ENCODE peak calls at places on chromosomes 3 and 15, in five cellular contexts. Q is endothelial cell, O is HL-60, Z is IMR-90, E is brain microvascular endothelial cell. Y is an unnamed sample.

GRCh38 chr3:57130426-57131209 is 34.5 kb downstream of the IL17RD start:
- DNase-seq in Z (no peak), E (no peak), O (no peak), Q (peak), Y (peak)

GRCh38 chr3:46163551-46163981 is 44.5 kb downstream of the CCR1 start:
- DNase-seq in Q (no peak), E (no peak), Z (no peak), O (no peak), Y (no peak)

GRCh38 chr3:71681224-71681668 is 44.0 kb downstream of the EIF4E3 start:
- DNase-seq in O (peak), Q (peak), E (peak), Z (peak), Y (peak)

GRCh38 chr15:70954176-70954575 is 61.5 kb downstream of the LRRC49 start:
- DNase-seq in Z (no peak), E (no peak), Q (no peak), O (no peak), Y (no peak)

GRCh38 chr15:88792342-88793282 is 10.6 kb upstream of the ACAN start:
- DNase-seq in O (no peak), Z (no peak), Q (no peak), E (no peak), Y (no peak)

GRCh38 chr15:101478701-101479341 is 10.7 kb downstream of the PCSK6 start:
- DNase-seq in Q (no peak), Z (no peak), E (no peak), O (no peak), Y (no peak)

GRCh38 chr15:33864360-33865075 is 103.8 kb upstream of the CHRM5 start:
- DNase-seq in Z (peak), O (no peak), E (no peak), Q (no peak), Y (no peak)

GRCh38 chr3:52446631-52447511 is 2.0 kb upstream of the SEMA3G start:
- DNase-seq in O (peak), E (peak), Q (peak), Z (peak), Y (peak)

GRCh38 chr3:113495035-113495434 is 19.9 kb downstream of the SPICE1 start:
- DNase-seq in Z (peak), Q (peak), E (peak), O (no peak), Y (no peak)

GRCh38 chr15:89340586-89340985 is 6.0 kb upstream of the POLG start:
- DNase-seq in E (no peak), Z (no peak), O (no peak), Q (no peak), Y (no peak)

GRCh38 chr3:22175899-22176298 is 424.9 kb upstream of the ZNF385D start:
- DNase-seq in E (no peak), Q (no peak), Z (no peak), O (no peak), Y (no peak)

GRCh38 chr3:44584646-44585501 is at the start of gene ZNF660:
- DNase-seq in Z (peak), Q (peak), O (no peak), E (peak), Y (peak)

GRCh38 chr3:120170223-120170622 is 76.0 kb upstream of the GSK3B start:
- DNase-seq in O (no peak), E (no peak), Z (peak), Q (no peak), Y (no peak)

GRCh38 chr3:9704343-9705322 is 1.0 kb downstream of the CPNE9 start:
- DNase-seq in Z (peak), E (no peak), O (no peak), Q (peak), Y (peak)

GRCh38 chr3:30779686-30780287 is 114.7 kb downstream of the GADL1 start:
- DNase-seq in Q (peak), Z (peak), O (no peak), E (peak), Y (peak)

GRCh38 chr3:105502333-105502732 is 135.6 kb downstream of the ALCAM start:
- DNase-seq in Z (no peak), E (no peak), O (no peak), Q (no peak), Y (no peak)

GRCh38 chr3:4524423-4524769 is 31.2 kb downstream of the ITPR1 start:
- DNase-seq in Q (no peak), Z (peak), O (no peak), E (no peak), Y (no peak)

GRCh38 chr3:54660599-54661210 is 267.2 kb downstream of the LRTM1 start:
- DNase-seq in Q (no peak), O (no peak), Z (no peak), E (peak), Y (no peak)

GRCh38 chr3:78754066-78754743 is 1013.6 kb downstream of the ROBO1 start:
- DNase-seq in Q (no peak), O (no peak), Z (peak), E (peak), Y (no peak)

GRCh38 chr3:33911525-33912322 is 113.3 kb downstream of the PDCD6IP start:
- DNase-seq in Q (no peak), Z (peak), O (no peak), E (peak), Y (no peak)

GRCh38 chr15:32029862-32030781 is at the start of gene CHRNA7:
- DNase-seq in Q (peak), E (peak), O (peak), Z (peak), Y (peak)

GRCh38 chr3:159322322-159322939 is 520.6 kb downstream of the MFSD1 start:
- DNase-seq in Z (peak), O (no peak), Q (peak), E (peak), Y (peak)

GRCh38 chr3:184234671-184235380 is 5.4 kb downstream of the VWA5B2 start:
- DNase-seq in Z (no peak), E (no peak), Q (no peak), O (no peak), Y (no peak)

GRCh38 chr3:10248984-10249748 is 907 bp downstream of the TATDN2 start:
- DNase-seq in Z (peak), E (peak), Q (peak), O (no peak), Y (peak)

GRCh38 chr3:10772230-10773161 is 43.5 kb upstream of the SLC6A11 start:
- DNase-seq in E (no peak), Q (peak), O (no peak), Z (no peak), Y (peak)

GRCh38 chr15:49421991-49422390 is 1.1 kb upstream of the FGF7 start:
- DNase-seq in O (no peak), Q (peak), Z (peak), E (peak), Y (no peak)

GRCh38 chr15:55279746-55280351 is 9.8 kb downstream of the RAB27A start:
- DNase-seq in E (peak), Q (no peak), O (peak), Z (peak), Y (no peak)

GRCh38 chr15:48402778-48403177 is 71.5 kb downstream of the DUT start:
- DNase-seq in O (no peak), Z (no peak), E (no peak), Q (no peak), Y (no peak)

GRCh38 chr3:126490619-126491018 is 14.9 kb upstream of the ZXDC start:
- DNase-seq in E (no peak), Z (no peak), O (no peak), Q (no peak), Y (no peak)

GRCh38 chr15:97504031-97504430 is 456.5 kb upstream of the ARRDC4 start:
- DNase-seq in Z (peak), E (peak), Q (no peak), O (peak), Y (no peak)

GRCh38 chr3:87164245-87164644 is 62.9 kb upstream of the CHMP2B start:
- DNase-seq in O (no peak), Q (no peak), E (no peak), Z (no peak), Y (no peak)

GRCh38 chr3:30645077-30645476 is 38.7 kb downstream of the TGFBR2 start:
- DNase-seq in Q (no peak), E (no peak), O (no peak), Z (no peak), Y (no peak)

GRCh38 chr3:181913254-181913653 is 201.5 kb downstream of the SOX2 start:
- DNase-seq in E (no peak), Z (no peak), O (no peak), Q (no peak), Y (no peak)

GRCh38 chr3:16386536-16386935 is 121.5 kb downstream of the OXNAD1 start:
- DNase-seq in O (no peak), E (no peak), Z (no peak), Q (no peak), Y (no peak)

GRCh38 chr3:172218350-172219323 is 179.3 kb downstream of the FNDC3B start:
- DNase-seq in O (no peak), E (no peak), Z (peak), Q (no peak), Y (no peak)

GRCh38 chr3:135771760-135772159 is 193.8 kb upstream of the PPP2R3A start:
- DNase-seq in Z (no peak), O (no peak), Q (no peak), E (no peak), Y (no peak)

GRCh38 chr15:61171190-61171589 is 57.9 kb downstream of the RORA start:
- DNase-seq in Z (no peak), O (no peak), E (no peak), Q (no peak), Y (no peak)

GRCh38 chr15:27958911-27959598 is 140.1 kb downstream of the OCA2 start:
- DNase-seq in Q (no peak), Z (no peak), E (no peak), O (no peak), Y (no peak)

GRCh38 chr15:88800026-88800425 is 3.2 kb upstream of the ACAN start:
- DNase-seq in Z (peak), E (peak), Q (no peak), O (no peak), Y (no peak)

GRCh38 chr3:189340680-189341460 is 169.1 kb downstream of the TPRG1 start:
- DNase-seq in Q (peak), Z (no peak), E (no peak), O (no peak), Y (no peak)

DNA sequence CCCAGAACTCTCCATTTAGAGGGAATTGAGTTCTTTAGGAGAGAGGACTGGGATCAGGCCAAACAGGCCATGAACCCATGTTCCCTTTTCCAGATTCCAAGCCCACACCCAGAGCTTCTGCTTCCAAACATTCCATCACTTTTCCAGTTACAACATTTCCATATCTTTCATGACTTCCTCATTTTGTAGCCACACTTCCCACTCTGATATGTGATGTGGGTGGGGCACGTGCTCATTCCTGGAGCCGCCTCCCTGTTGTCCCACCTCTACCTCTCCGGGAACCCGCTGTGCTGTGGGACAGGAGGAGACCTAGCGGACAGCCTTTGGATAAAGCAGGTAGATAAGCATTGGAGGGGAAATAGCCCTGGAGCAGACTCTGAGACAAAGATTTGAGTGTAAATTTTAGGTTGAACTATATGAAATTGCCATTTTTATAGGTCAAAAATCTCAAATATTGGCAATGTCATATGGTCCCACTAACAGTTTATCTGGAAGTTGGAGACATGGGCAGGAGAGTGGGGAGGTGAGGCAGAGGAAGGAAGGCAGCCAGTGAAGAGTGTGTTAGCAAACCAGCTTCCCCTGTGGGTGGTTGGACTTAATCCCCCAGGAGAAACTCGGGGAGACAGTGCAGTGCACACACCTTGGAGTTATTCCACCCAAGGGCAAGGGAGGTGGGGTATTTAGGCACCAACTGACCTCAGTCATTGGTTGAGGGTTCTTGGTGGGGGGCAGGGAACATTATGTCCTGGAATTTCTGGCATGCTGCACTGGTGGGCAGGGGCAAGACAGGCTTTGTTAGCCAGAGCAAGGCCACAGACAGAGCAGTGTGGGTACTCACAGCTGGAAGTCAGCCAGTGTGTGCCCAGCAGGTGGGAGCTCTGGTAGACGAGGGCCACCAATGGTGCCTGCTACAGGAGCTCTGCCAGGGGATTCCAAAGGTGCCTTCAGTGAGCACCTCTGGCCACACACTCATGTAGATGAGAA is 31.7 kb downstream of the CYP8B1 start:
- DNase-seq in Q (no peak), O (no peak), Z (no peak), E (no peak), Y (no peak)
- TF ChIP-seq CTCF in Q (no peak), O (no peak), Z (no peak), E (no peak), Y (no peak)

DNA sequence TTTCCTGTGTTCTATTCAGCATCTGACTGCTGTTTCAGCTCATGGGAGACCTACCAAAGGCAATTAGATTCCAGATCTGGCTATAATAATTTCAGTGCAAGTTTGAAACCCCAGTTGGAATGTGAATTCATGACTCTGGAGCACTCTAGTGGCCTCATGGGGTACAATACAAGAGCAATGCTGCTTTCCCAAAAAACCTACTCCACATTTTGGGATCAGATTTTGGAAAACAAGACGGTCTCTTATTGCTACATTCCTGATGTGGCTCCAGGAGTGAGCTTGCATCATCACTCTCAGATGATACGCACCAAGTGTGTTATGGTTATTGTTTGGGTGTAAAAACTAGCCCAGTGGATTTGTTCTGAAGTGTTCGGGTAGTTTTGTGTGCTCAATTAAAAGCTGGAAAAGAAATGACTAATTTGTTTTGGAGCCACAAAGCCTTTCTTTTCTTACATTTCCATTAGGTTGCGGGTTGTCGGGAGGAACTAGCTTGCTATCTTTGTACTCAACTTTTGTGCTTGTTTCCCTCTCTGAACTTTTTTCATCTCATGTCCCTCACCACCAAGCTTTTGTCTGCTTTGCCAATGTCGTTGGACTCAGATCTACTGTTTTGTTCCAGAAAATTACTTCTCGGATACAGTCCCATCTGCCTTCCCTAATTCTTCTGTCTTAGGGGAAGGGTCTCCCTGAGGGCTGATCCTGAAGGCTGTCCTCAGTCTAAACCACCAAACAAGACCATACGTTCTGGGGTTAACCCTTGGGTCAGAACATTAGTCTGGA is 272.1 kb downstream of the BBX start:
- DNase-seq in E (no peak), Q (no peak), O (no peak), Z (peak), Y (no peak)
- TF ChIP-seq CTCF in E (peak), Q (no peak), O (no peak), Z (peak), Y (no peak)

GRCh38 chr15:51735611-51736010 is 1.8 kb downstream of the LYSMD2 start:
- DNase-seq in Z (no peak), Q (no peak), E (no peak), O (no peak), Y (no peak)

GRCh38 chr15:51736069-51736468 is 1.4 kb downstream of the LYSMD2 start:
- DNase-seq in O (no peak), Z (no peak), Q (no peak), E (no peak), Y (no peak)

GRCh38 chr15:51736646-51737537 is 563 bp downstream of the LYSMD2 start:
- DNase-seq in Q (peak), E (no peak), Z (no peak), O (no peak), Y (peak)

GRCh38 chr15:51737538-51738305 is at the start of gene LYSMD2:
- DNase-seq in Q (peak), E (peak), Z (peak), O (no peak), Y (peak)

GRCh38 chr15:51735211-51735610 is 2.2 kb downstream of the LYSMD2 start:
- DNase-seq in O (no peak), Z (no peak), Q (no peak), E (no peak), Y (no peak)
- TF ChIP-seq CTCF in O (no peak), Z (no peak), Q (no peak), E (peak), Y (no peak)

GRCh38 chr3:193665370-193665989 is 72.5 kb downstream of the OPA1 start:
- DNase-seq in Z (peak), Q (no peak), E (no peak), O (no peak), Y (no peak)
- TF ChIP-seq CTCF in Z (peak), Q (peak), E (peak), O (peak), Y (peak)

DNA sequence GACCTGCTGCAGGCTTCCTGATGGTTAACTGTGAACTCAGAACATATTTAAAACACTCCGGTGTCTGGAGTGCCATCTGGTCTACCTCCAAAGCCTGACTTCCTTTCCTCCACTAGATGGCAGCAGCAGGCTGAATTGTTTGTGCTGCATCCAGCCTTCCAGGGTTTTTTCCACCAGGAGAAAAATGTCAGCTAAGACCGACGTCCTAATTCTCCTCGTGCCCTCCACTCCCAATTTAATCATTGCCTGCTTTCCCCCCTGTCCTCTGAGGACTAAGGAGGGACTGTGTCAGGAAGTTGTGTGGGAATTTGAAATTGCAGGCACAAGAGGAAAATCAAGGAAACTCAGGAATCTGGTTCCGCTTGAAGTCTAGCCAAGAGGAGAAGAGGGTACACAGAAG is 165.2 kb upstream of the UMPS start:
- DNase-seq in Z (peak), Q (peak), E (peak), O (peak), Y (peak)
- TF ChIP-seq CTCF in Z (peak), Q (peak), E (peak), O (peak), Y (peak)